ENCODE peak calls at places on chromosome 21, in ten cellular contexts. E is pancreas, I is epithelial cell of proximal tubule, T is uterus, K is heart left ventricle, Q is progenitor cell of endocrine pancreas, W is GM10248, D is A549, J is PC-3, A is sigmoid colon. N is an unnamed sample.

GRCh38 chr21:43825936-43826622 is 36.7 kb downstream of the RRP1 start:
- DNase-seq in K (no peak), W (no peak), J (peak; percentile 43), D (no peak), E (no peak), I (no peak), Q (no peak), T (no peak), A (peak; percentile 60), N (peak; percentile 81)

GRCh38 chr21:33608559-33608958 is 20.1 kb upstream of the DONSON start:
- DNase-seq in J (no peak), I (no peak), W (no peak), Q (no peak), D (no peak), E (no peak), T (no peak), A (no peak), K (no peak), N (no peak)

GRCh38 chr21:23292292-23292691 is 2294.1 kb downstream of the NCAM2 start:
- DNase-seq in I (no peak), W (no peak), K (no peak), Q (no peak), A (no peak), D (no peak), T (no peak), E (no peak), J (no peak), N (no peak)

GRCh38 chr21:32538147-32538792 is 47.1 kb downstream of the TCP10L start:
- DNase-seq in J (no peak), A (no peak), D (no peak), K (no peak), I (no peak), E (no peak), T (no peak), Q (no peak), W (no peak), N (no peak)

GRCh38 chr21:32494946-32495703 is 82.6 kb downstream of the EVA1C start:
- DNase-seq in K (no peak), Q (no peak), I (no peak), W (no peak), J (peak; percentile 89), E (no peak), T (peak; percentile 52), D (no peak), A (peak; percentile 20), N (no peak)

GRCh38 chr21:14452031-14452778 is 69.3 kb upstream of the HSPA13 start:
- DNase-seq in I (no peak), J (no peak), K (no peak), E (no peak), T (no peak), Q (no peak), A (no peak), D (no peak), W (no peak), N (no peak)

GRCh38 chr21:27134513-27134912 is 167.6 kb upstream of the ADAMTS5 start:
- DNase-seq in K (no peak), I (no peak), J (no peak), D (no peak), Q (no peak), E (no peak), W (no peak), A (no peak), T (no peak), N (no peak)

GRCh38 chr21:28801906-28802305 is 190.8 kb downstream of the LTN1 start:
- DNase-seq in E (no peak), T (no peak), Q (no peak), D (no peak), W (no peak), A (no peak), I (no peak), J (peak; percentile 41), K (no peak), N (no peak)

GRCh38 chr21:29221259-29221744 is 77.4 kb upstream of the BACH1 start:
- DNase-seq in K (no peak), T (no peak), Q (no peak), E (no peak), I (no peak), J (no peak), A (no peak), W (no peak), D (no peak), N (no peak)

GRCh38 chr21:35222541-35222941 is 173.4 kb upstream of the RUNX1 start:
- DNase-seq in Q (no peak), W (no peak), D (no peak), I (no peak), E (no peak), A (no peak), T (no peak), J (peak; percentile 11), K (no peak), N (no peak)

GRCh38 chr21:25220954-25221353 is 386.3 kb downstream of the MRPL39 start:
- DNase-seq in A (no peak), K (no peak), D (no peak), E (no peak), J (no peak), T (no peak), I (no peak), W (no peak), Q (no peak), N (no peak)

DNA sequence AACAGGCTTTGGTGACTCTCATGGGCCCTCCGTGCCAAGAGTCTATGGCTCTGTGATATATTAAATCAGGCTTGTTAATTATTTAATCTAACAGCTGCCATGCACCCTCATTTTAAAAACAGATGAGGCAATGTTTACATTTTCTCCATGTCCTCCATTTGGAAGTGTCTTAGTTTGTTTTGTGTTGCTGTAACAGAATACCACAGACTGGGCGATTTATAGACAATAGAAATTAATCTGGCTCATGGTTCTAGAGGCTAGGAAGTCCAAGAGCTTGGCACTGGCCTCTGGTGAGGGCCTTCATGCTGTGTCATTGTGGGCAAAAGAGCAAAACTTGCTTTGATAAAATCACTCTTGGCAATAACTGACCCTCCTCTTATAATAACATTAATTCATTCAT is 58.0 kb downstream of the B3GALT5 start:
- DNase-seq in D (no peak), A (no peak), I (no peak), J (no peak), T (no peak), K (no peak), W (no peak), Q (no peak), E (no peak), N (no peak)
- TF ChIP-seq CTCF in D (no peak), A (no peak), I (no peak), J (no peak), T (no peak), K (no peak), W (no peak), Q (no peak), E (no peak), N (no peak)

GRCh38 chr21:39971961-39972360 is 104.7 kb downstream of the PCP4 start:
- DNase-seq in T (no peak), Q (no peak), A (no peak), W (no peak), D (no peak), J (no peak), I (no peak), E (no peak), K (no peak), N (no peak)

GRCh38 chr21:39966786-39967185 is 99.5 kb downstream of the PCP4 start:
- DNase-seq in K (no peak), J (no peak), A (no peak), W (no peak), I (no peak), Q (no peak), D (no peak), E (no peak), T (no peak), N (no peak)

GRCh38 chr21:39972471-39972870 is 105.2 kb downstream of the PCP4 start:
- DNase-seq in T (no peak), K (no peak), Q (no peak), E (no peak), W (no peak), D (no peak), I (no peak), J (no peak), A (no peak), N (no peak)

GRCh38 chr21:39969691-39970364 is 102.6 kb downstream of the PCP4 start:
- DNase-seq in E (no peak), A (no peak), J (no peak), K (no peak), Q (no peak), I (no peak), W (no peak), D (no peak), T (no peak), N (no peak)

DNA sequence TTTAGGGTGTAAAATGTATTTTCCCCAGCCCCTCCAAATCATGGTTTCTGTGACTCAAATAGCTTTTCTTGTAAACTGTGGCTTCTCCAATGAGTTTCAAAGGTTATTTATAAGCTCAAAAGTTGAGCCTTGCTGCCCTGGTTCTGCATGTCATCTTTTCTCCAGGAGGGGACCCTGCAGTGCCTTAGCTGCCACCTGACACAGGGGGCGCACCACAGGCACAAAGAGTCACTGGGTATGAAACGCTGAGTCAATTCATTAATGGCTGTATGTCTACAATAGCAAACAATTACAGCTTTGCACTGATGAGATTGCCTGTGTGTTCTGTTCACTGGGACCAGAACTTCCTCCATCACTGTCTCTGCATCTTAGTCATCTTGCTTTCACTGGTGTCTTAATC is 100.8 kb downstream of the PCP4 start:
- DNase-seq in J (no peak), Q (no peak), I (no peak), K (no peak), A (no peak), T (no peak), W (no peak), D (no peak), E (no peak), N (no peak)
- TF ChIP-seq CTCF in J (no peak), Q (no peak), I (no peak), K (no peak), A (no peak), T (no peak), W (no peak), D (no peak), E (no peak), N (no peak)

DNA sequence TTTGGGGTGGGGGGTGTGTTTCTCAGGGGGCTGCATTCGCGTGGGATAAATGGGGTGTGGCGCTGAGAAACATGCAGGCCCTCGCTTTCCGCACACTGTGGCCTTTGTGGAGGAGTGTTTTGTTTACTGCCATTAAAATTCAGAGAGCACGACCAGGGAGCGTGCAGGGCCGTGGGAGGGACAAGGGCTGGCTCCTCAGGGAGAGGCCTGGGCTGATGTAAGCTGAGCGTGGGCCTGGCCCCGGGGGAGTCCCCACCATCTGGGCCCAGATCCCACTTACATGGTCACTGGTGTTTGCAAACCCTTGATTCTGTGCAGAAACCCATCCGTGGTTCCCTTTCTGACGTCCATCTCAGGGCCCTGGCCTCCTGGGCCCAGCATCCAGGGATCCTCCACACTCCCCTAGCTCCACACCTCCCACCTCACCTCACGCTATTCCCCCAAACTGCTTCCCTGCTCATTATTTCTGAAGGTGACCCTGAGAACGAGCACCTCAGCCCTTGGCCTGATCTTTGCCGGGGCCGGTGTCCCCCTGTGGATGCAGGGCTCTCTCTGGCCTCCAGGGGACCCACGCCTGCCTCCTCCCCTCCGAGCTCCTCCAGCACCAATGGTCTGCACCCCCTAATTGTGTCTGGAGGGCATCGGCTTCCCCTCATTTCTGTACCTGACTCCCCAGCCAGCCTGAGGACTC is 92.5 kb upstream of the SIM2 start:
- DNase-seq in E (no peak), T (no peak), D (no peak), J (no peak), W (no peak), Q (no peak), I (no peak), A (no peak), K (no peak), N (no peak)
- TF ChIP-seq CTCF in E (no peak), T (no peak), D (no peak), J (no peak), W (no peak), Q (peak; percentile 15), I (no peak), A (no peak), K (no peak), N (no peak)

GRCh38 chr21:44929242-44929798 is 8.6 kb upstream of the ITGB2 start:
- DNase-seq in D (no peak), K (no peak), T (no peak), W (no peak), Q (no peak), A (no peak), E (no peak), J (peak; percentile 26), I (no peak), N (no peak)
- TF ChIP-seq CTCF in D (no peak), K (no peak), T (no peak), W (no peak), Q (no peak), A (no peak), E (no peak), J (no peak), I (no peak), N (no peak)